ENCODE peak calls at places on chromosomes 2 and 18, in ten cellular contexts. T, P, G, M, Q, E, Z, K, L and F are unnamed samples.

GRCh38 chr2:118050386-118050785 is 36.5 kb upstream of the CCDC93 start:
- DNase-seq in M (peak), K (peak), Z (no peak), P (no peak), Q (no peak), G (no peak), T (no peak), L (peak), E (peak), F (no peak)

GRCh38 chr2:129812071-129812470 is 167.4 kb upstream of the RAB6C start:
- DNase-seq in Z (no peak), M (no peak), G (peak), K (no peak), Q (no peak), P (no peak), T (no peak), L (no peak), E (no peak), F (no peak)

GRCh38 chr18:41150316-41150715 is 804.7 kb upstream of the PIK3C3 start:
- DNase-seq in P (no peak), Z (no peak), G (no peak), Q (peak), T (peak), L (no peak), M (no peak), K (no peak), E (no peak), F (no peak)

GRCh38 chr2:39805936-39806608 is 27.0 kb upstream of the THUMPD2 start:
- DNase-seq in M (peak), K (peak), G (no peak), Q (no peak), L (peak), E (peak), P (peak), Z (no peak), T (no peak), F (no peak)

GRCh38 chr18:48835119-48835518 is 115.6 kb downstream of the SMAD7 start:
- DNase-seq in K (no peak), T (no peak), Q (no peak), Z (no peak), L (no peak), E (no peak), G (no peak), M (no peak), P (no peak), F (peak)

GRCh38 chr2:66563473-66563872 is 128.5 kb downstream of the MEIS1 start:
- DNase-seq in T (no peak), K (no peak), Q (no peak), E (no peak), L (no peak), P (no peak), Z (no peak), G (no peak), M (peak), F (no peak)

GRCh38 chr2:69149631-69150215 is 136.7 kb downstream of the ANTXR1 start:
- DNase-seq in Z (no peak), G (no peak), E (peak), K (peak), L (peak), M (peak), T (no peak), Q (no peak), P (peak), F (no peak)

GRCh38 chr2:58063641-58064040 is 17.0 kb downstream of the VRK2 start:
- DNase-seq in L (peak), G (no peak), Q (no peak), E (peak), Z (no peak), P (peak), M (peak), T (no peak), K (peak), F (no peak)

GRCh38 chr2:153499439-153499838 is 20.9 kb upstream of the RPRM start:
- DNase-seq in P (no peak), T (no peak), G (no peak), K (no peak), E (no peak), L (no peak), Q (no peak), Z (no peak), M (no peak), F (no peak)

GRCh38 chr2:20516646-20517341 is 69.9 kb downstream of the RHOB start:
- DNase-seq in M (no peak), K (peak), L (peak), Q (no peak), Z (no peak), P (no peak), E (no peak), G (no peak), T (no peak), F (peak)

GRCh38 chr2:16978291-16978690 is 312.7 kb upstream of the CYRIA start:
- DNase-seq in Q (no peak), M (no peak), G (no peak), Z (no peak), L (no peak), E (no peak), K (peak), T (no peak), P (no peak), F (no peak)

GRCh38 chr18:25239636-25240468 is 112.1 kb downstream of the ZNF521 start:
- DNase-seq in Q (peak), K (peak), T (no peak), Z (no peak), L (no peak), P (no peak), G (no peak), M (no peak), E (no peak), F (no peak)

GRCh38 chr2:25115902-25116301 is 52.5 kb downstream of the POMC start:
- DNase-seq in M (peak), T (no peak), Q (no peak), E (peak), G (no peak), Z (no peak), P (peak), K (peak), L (peak), F (no peak)

GRCh38 chr2:152763651-152764050 is 45.2 kb downstream of the ARL6IP6 start:
- DNase-seq in M (no peak), L (no peak), T (no peak), E (no peak), K (peak), P (no peak), Z (no peak), Q (no peak), G (no peak), F (no peak)

GRCh38 chr2:43055086-43055912 is 171.1 kb downstream of the ZFP36L2 start:
- DNase-seq in E (no peak), G (no peak), P (no peak), T (no peak), L (no peak), Z (no peak), K (no peak), Q (no peak), M (no peak), F (no peak)

GRCh38 chr2:138787053-138787666 is 7.0 kb upstream of the NXPH2 start:
- DNase-seq in E (peak), Q (peak), T (peak), L (peak), M (peak), K (peak), Z (no peak), P (peak), G (no peak), F (no peak)

GRCh38 chr2:212520340-212520739 is 18.3 kb downstream of the ERBB4 start:
- DNase-seq in Q (no peak), M (no peak), T (no peak), Z (no peak), K (peak), P (no peak), G (no peak), E (peak), L (peak), F (no peak)

GRCh38 chr18:13627639-13628038 is 98.7 kb downstream of the FAM210A start:
- DNase-seq in G (no peak), P (no peak), T (no peak), M (no peak), L (no peak), Q (no peak), K (no peak), E (no peak), Z (no peak), F (no peak)